ENCODE peak calls at places on chromosomes 3 and 15, in nine cellular contexts. W is ovary, E is A549, Z is stomach, T is K562, D is HepG2, G is transverse colon, K is tibial nerve, F is SK-N-SH. A is an unnamed sample.

GRCh38 chr15:99057697-99058420 is 47.0 kb upstream of the SYNM start:
- DNase-seq in T (no peak), G (no peak), W (no peak), D (no peak), Z (no peak), E (no peak), F (no peak), K (no peak), A (peak)

GRCh38 chr3:171972965-171973364 is 66.4 kb upstream of the FNDC3B start:
- DNase-seq in F (no peak), G (no peak), E (no peak), Z (no peak), T (no peak), K (peak), W (no peak), D (no peak), A (peak)

GRCh38 chr3:63818282-63819150 is 583 bp upstream of the C3orf49 start:
- DNase-seq in T (peak), E (peak), F (peak), K (peak), W (peak), Z (peak), G (peak), D (peak), A (peak)

GRCh38 chr3:169813757-169814517 is 1.2 kb upstream of the LRRC34 start:
- DNase-seq in E (no peak), G (peak), K (peak), F (no peak), W (peak), T (no peak), Z (peak), D (peak), A (no peak)

GRCh38 chr15:45801543-45801942 is 166.7 kb downstream of the SQOR start:
- DNase-seq in K (no peak), D (no peak), T (no peak), W (no peak), E (no peak), Z (no peak), F (no peak), G (no peak), A (no peak)

GRCh38 chr3:151316267-151316991 is at the start of gene GPR87:
- DNase-seq in K (no peak), G (no peak), Z (no peak), W (no peak), T (no peak), F (no peak), D (no peak), E (peak), A (no peak)

GRCh38 chr3:128815318-128816064 is 63.9 kb upstream of the ACAD9 start:
- DNase-seq in E (no peak), G (no peak), K (no peak), T (no peak), F (no peak), D (no peak), W (no peak), Z (no peak), A (no peak)

GRCh38 chr3:141049681-141050080 is 1.5 kb upstream of the SPSB4 start:
- DNase-seq in E (peak), F (peak), W (no peak), D (no peak), K (no peak), T (peak), Z (no peak), G (no peak), A (no peak)

GRCh38 chr3:36877930-36878685 is 66.7 kb downstream of the TRANK1 start:
- DNase-seq in T (no peak), F (no peak), K (no peak), W (no peak), D (no peak), E (no peak), Z (no peak), G (no peak), A (no peak)

GRCh38 chr3:140296796-140297352 is 361.9 kb downstream of the CLSTN2 start:
- DNase-seq in K (no peak), D (peak), F (no peak), T (no peak), E (no peak), W (peak), G (no peak), Z (no peak), A (no peak)

GRCh38 chr3:14463330-14464216 is 61.2 kb downstream of the SLC6A6 start:
- DNase-seq in F (no peak), Z (no peak), G (no peak), W (no peak), K (no peak), T (no peak), E (no peak), D (no peak), A (no peak)

GRCh38 chr15:80934761-80935221 is 54.8 kb downstream of the MESD start:
- DNase-seq in W (no peak), K (no peak), T (no peak), E (no peak), Z (no peak), G (no peak), F (no peak), D (no peak), A (no peak)

GRCh38 chr15:65033659-65034269 is 4.3 kb upstream of the MTFMT start:
- DNase-seq in T (peak), D (peak), W (no peak), F (peak), E (no peak), G (peak), K (no peak), Z (no peak), A (no peak)

GRCh38 chr15:82851331-82851850 is 42.0 kb downstream of the WHAMM start:
- DNase-seq in Z (peak), F (no peak), W (no peak), D (no peak), T (no peak), E (no peak), G (no peak), K (no peak), A (peak)

GRCh38 chr3:71984843-71985594 is 200.1 kb upstream of the PROK2 start:
- DNase-seq in K (no peak), T (no peak), W (no peak), Z (peak), F (no peak), G (peak), D (no peak), E (no peak), A (no peak)

GRCh38 chr3:94185753-94186152 is 122.9 kb downstream of the NSUN3 start:
- DNase-seq in G (no peak), F (no peak), T (no peak), K (no peak), W (no peak), D (no peak), E (no peak), Z (no peak), A (no peak)

GRCh38 chr3:148205945-148206845 is 491.5 kb upstream of the AGTR1 start:
- DNase-seq in T (no peak), G (no peak), K (no peak), F (no peak), W (no peak), Z (no peak), E (no peak), D (no peak), A (no peak)

GRCh38 chr3:160381470-160381869 is 17.6 kb downstream of the IFT80 start:
- DNase-seq in T (no peak), F (no peak), G (no peak), E (no peak), Z (no peak), K (no peak), D (no peak), W (no peak), A (no peak)

GRCh38 chr3:185153170-185153733 is 392 bp upstream of the C3orf70 start:
- DNase-seq in F (peak), G (peak), K (peak), W (peak), D (no peak), E (no peak), T (no peak), Z (no peak), A (no peak)

GRCh38 chr15:35243758-35244157 is 158.7 kb upstream of the NANOGP8 start:
- DNase-seq in D (no peak), W (no peak), K (no peak), T (no peak), F (no peak), Z (no peak), G (no peak), E (no peak), A (no peak)

GRCh38 chr15:69719527-69719926 is 266.9 kb downstream of the RPLP1 start:
- DNase-seq in T (no peak), F (no peak), Z (peak), W (no peak), E (no peak), D (no peak), K (peak), G (peak), A (no peak)

GRCh38 chr3:42691861-42692666 is 6.7 kb downstream of the KLHL40 start:
- DNase-seq in G (no peak), K (no peak), T (no peak), W (no peak), F (no peak), D (no peak), Z (no peak), E (no peak), A (peak)

GRCh38 chr15:99703603-99704443 is 29.4 kb downstream of the LYSMD4 start:
- DNase-seq in Z (no peak), D (peak), K (peak), T (peak), E (peak), F (no peak), W (no peak), G (no peak), A (no peak)

GRCh38 chr3:55968331-55968730 is 481.2 kb upstream of the WNT5A start:
- DNase-seq in E (no peak), F (no peak), W (no peak), D (no peak), Z (no peak), K (no peak), T (no peak), G (no peak), A (no peak)

GRCh38 chr15:60518511-60518910 is 39.6 kb upstream of the ICE2 start:
- DNase-seq in G (no peak), W (no peak), K (no peak), E (no peak), T (no peak), Z (no peak), F (no peak), D (no peak), A (no peak)

GRCh38 chr3:185455860-185456259 is 43.0 kb downstream of the TMEM41A start:
- DNase-seq in G (no peak), F (no peak), D (no peak), Z (no peak), W (no peak), T (no peak), K (no peak), E (no peak), A (no peak)

GRCh38 chr3:152384412-152384811 is 115.7 kb downstream of the MBNL1 start:
- DNase-seq in K (no peak), T (no peak), F (no peak), D (no peak), Z (no peak), G (no peak), W (no peak), E (no peak), A (no peak)

GRCh38 chr3:112633191-112633590 is 7.8 kb downstream of the CCDC80 start:
- DNase-seq in D (no peak), F (no peak), Z (no peak), W (no peak), T (no peak), G (no peak), E (no peak), K (no peak), A (no peak)

GRCh38 chr3:112637700-112638099 is 3.2 kb downstream of the CCDC80 start:
- DNase-seq in G (no peak), Z (no peak), T (no peak), E (no peak), D (no peak), W (no peak), K (no peak), F (no peak), A (peak)

GRCh38 chr3:112634786-112635541 is 6.0 kb downstream of the CCDC80 start:
- DNase-seq in K (no peak), Z (no peak), T (no peak), F (no peak), D (no peak), G (no peak), E (no peak), W (no peak), A (no peak)

GRCh38 chr3:112633757-112634156 is 7.2 kb downstream of the CCDC80 start:
- DNase-seq in W (no peak), F (no peak), T (no peak), K (no peak), G (no peak), E (no peak), D (no peak), Z (no peak), A (no peak)

DNA sequence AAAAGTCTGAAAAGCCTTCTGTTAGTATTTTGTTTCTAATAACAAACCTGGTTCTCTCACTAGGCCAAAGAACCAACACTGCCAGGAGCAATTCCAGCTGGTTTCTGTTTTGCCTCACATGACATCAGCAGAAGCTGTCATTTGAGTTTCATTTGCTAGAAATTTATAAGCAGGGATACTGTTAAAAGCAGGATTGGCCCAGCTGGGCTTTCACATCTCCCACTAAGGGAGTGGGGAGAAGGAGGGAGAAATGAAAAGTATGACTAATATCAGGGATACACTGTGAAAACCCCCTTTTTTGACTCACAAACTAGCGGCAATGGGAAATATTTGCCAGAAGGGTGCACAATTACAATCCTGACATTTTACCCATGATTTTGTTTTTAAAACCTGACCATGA is 5.3 kb downstream of the CCDC80 start:
- DNase-seq in W (peak), E (no peak), T (no peak), K (peak), F (peak), G (peak), Z (no peak), D (no peak), A (peak)
- TF ChIP-seq CTCF in W (no peak), E (no peak), T (no peak), K (no peak), F (peak), G (no peak), Z (no peak), D (no peak), A (no peak)

GRCh38 chr3:149877668-149878067 is 64.7 kb downstream of the RNF13 start:
- DNase-seq in G (no peak), K (no peak), E (no peak), F (no peak), T (no peak), W (no peak), Z (no peak), D (no peak), A (no peak)

GRCh38 chr3:149881879-149882278 is 68.9 kb downstream of the RNF13 start:
- DNase-seq in K (no peak), T (no peak), W (no peak), D (no peak), G (no peak), E (no peak), Z (no peak), F (no peak), A (no peak)

GRCh38 chr3:149883134-149883533 is 70.1 kb downstream of the RNF13 start:
- DNase-seq in D (no peak), G (no peak), T (no peak), Z (no peak), F (no peak), K (no peak), E (no peak), W (no peak), A (no peak)

GRCh38 chr3:149879872-149880271 is 66.9 kb downstream of the RNF13 start:
- DNase-seq in F (peak), K (peak), E (peak), D (peak), W (peak), T (peak), G (peak), Z (peak), A (peak)
- TF ChIP-seq EP300 in F (no peak), K (no peak), E (no peak), D (no peak), W (no peak), T (no peak), G (no peak), Z (no peak), A (no peak)

GRCh38 chr15:89812126-89812846 is 2.4 kb downstream of the ANPEP start:
- DNase-seq in D (peak), W (no peak), G (peak), T (no peak), F (peak), Z (peak), E (no peak), K (peak), A (peak)
- TF ChIP-seq CTCF in D (no peak), W (no peak), G (no peak), T (no peak), F (no peak), Z (no peak), E (no peak), K (no peak), A (no peak)

GRCh38 chr15:63076136-63077005 is 33.8 kb downstream of the TPM1 start:
- DNase-seq in Z (no peak), T (no peak), G (no peak), K (no peak), D (no peak), W (peak), F (no peak), E (no peak), A (no peak)
- TF ChIP-seq EP300 in Z (no peak), T (no peak), G (no peak), K (no peak), D (no peak), W (no peak), F (no peak), E (no peak), A (no peak)

GRCh38 chr3:197750396-197750831 is 731 bp downstream of the FYTTD1 start:
- DNase-seq in T (peak), Z (peak), F (peak), E (peak), D (no peak), G (peak), K (peak), W (peak), A (peak)
- TF ChIP-seq CTCF in T (no peak), Z (no peak), F (peak), E (no peak), D (no peak), G (no peak), K (peak), W (peak), A (no peak)

GRCh38 chr3:17195192-17195611 is 310.4 kb downstream of the PLCL2 start:
- DNase-seq in K (no peak), W (no peak), E (no peak), F (no peak), G (peak), D (no peak), Z (no peak), T (no peak), A (no peak)
- TF ChIP-seq EP300 in K (no peak), W (no peak), E (no peak), F (no peak), G (no peak), D (no peak), Z (no peak), T (no peak), A (no peak)

DNA sequence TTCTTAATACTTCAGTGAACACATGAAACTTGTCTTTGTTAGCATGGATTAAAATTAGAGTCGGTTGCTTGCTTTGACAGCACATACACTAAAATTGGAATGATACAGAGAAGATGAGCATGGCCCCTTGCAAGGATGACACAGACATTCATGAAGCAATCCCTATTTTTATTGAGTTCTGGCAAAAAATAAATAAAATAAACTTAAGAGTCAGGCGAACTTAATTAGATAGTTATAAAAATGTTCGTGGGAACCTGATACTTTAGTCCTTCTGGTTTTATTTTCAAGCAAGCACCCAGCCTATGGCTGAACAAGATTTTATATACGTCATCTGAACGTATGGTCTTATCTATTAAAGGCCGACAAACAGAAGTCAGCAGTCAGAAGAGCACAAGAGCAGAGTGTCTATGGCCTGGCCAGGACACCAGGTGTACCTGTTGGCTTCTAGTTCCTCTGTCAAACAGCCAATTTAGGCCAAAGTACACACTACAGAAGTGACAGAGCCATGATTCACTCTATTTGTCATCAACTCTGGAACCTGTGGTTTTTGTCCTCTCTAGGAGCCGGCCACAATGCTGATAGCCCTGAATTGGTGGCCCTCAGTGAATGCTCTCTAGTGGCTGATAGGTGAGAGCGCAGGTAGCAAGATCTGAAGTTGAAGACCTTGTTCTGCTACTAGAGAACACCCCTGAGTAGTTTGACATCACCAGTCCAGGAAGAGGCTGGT is 64.3 kb downstream of the LEO1 start:
- DNase-seq in Z (peak), D (peak), W (no peak), F (no peak), E (peak), K (no peak), T (peak), G (peak), A (no peak)
- TF ChIP-seq CTCF in Z (peak), D (peak), W (no peak), F (peak), E (peak), K (no peak), T (peak), G (peak), A (no peak)

A was measured in sigmoid colon.